ENCODE peak calls at places on chromosomes 5 and 9, in four cellular contexts. K, Y, E and P are unnamed samples.

GRCh38 chr5:176593273-176593869 is 16.6 kb downstream of the GPRIN1 start:
- DNase-seq in Y (no peak), E (no peak), K (no peak), P (no peak)

GRCh38 chr5:138583984-138584637 is 8.9 kb upstream of the HSPA9 start:
- DNase-seq in Y (no peak), E (no peak), K (no peak), P (no peak)

GRCh38 chr5:56432326-56432725 is 199.2 kb upstream of the ANKRD55 start:
- DNase-seq in E (no peak), K (no peak), Y (no peak), P (no peak)

GRCh38 chr9:20512636-20513035 is 109.7 kb downstream of the MLLT3 start:
- DNase-seq in K (no peak), Y (no peak), E (no peak), P (no peak)

GRCh38 chr5:7717691-7718090 is 133.2 kb downstream of the CFAP90 start:
- DNase-seq in Y (no peak), E (no peak), K (no peak), P (no peak)

GRCh38 chr5:151692312-151692711 is 5.6 kb upstream of the SPARC start:
- DNase-seq in Y (no peak), K (no peak), E (no peak), P (peak; percentile 79)

GRCh38 chr9:92159058-92159457 is 43.8 kb upstream of the SPTLC1 start:
- DNase-seq in Y (no peak), K (no peak), E (no peak), P (no peak)

GRCh38 chr9:81584099-81584498 is 105.2 kb downstream of the TLE1 start:
- DNase-seq in K (no peak), Y (no peak), E (no peak), P (no peak)

GRCh38 chr5:36521838-36522745 is 84.3 kb upstream of the SLC1A3 start:
- DNase-seq in K (no peak), E (no peak), Y (no peak), P (no peak)

GRCh38 chr5:136802382-136802781 is 437.0 kb upstream of the TRPC7 start:
- DNase-seq in E (no peak), Y (no peak), K (peak; percentile 14), P (peak; percentile 51)

GRCh38 chr5:124649548-124650501 is 96.6 kb downstream of the ZNF608 start:
- DNase-seq in K (peak; percentile 78), Y (no peak), E (no peak), P (no peak)

GRCh38 chr9:118643118-118643517 is 726.1 kb downstream of the BRINP1 start:
- DNase-seq in K (no peak), Y (no peak), E (peak; percentile 70), P (peak; percentile 45)

GRCh38 chr5:172347653-172348052 is 64.1 kb upstream of the UBTD2 start:
- DNase-seq in Y (no peak), E (no peak), K (no peak), P (no peak)

GRCh38 chr9:34994429-34995287 is 5.1 kb downstream of the DNAJB5 start:
- DNase-seq in Y (peak; percentile 29), E (no peak), K (peak; percentile 80), P (peak; percentile 43)

GRCh38 chr5:176837707-176838115 is 27.4 kb downstream of the UNC5A start:
- DNase-seq in E (peak; percentile 41), K (no peak), Y (peak; percentile 61), P (peak; percentile 79)

GRCh38 chr9:128007566-128008138 is 26.9 kb upstream of the EEIG1 start:
- DNase-seq in Y (peak; percentile 63), E (no peak), K (peak; percentile 30), P (peak; percentile 93)

GRCh38 chr9:36905101-36906066 is 128.7 kb downstream of the PAX5 start:
- DNase-seq in K (no peak), Y (no peak), E (no peak), P (no peak)

GRCh38 chr5:128252794-128253193 is 169.2 kb downstream of the SLC12A2 start:
- DNase-seq in E (no peak), K (no peak), Y (no peak), P (no peak)
- TF ChIP-seq JUND in E (no peak), K (no peak), Y (no peak), P (no peak)

DNA sequence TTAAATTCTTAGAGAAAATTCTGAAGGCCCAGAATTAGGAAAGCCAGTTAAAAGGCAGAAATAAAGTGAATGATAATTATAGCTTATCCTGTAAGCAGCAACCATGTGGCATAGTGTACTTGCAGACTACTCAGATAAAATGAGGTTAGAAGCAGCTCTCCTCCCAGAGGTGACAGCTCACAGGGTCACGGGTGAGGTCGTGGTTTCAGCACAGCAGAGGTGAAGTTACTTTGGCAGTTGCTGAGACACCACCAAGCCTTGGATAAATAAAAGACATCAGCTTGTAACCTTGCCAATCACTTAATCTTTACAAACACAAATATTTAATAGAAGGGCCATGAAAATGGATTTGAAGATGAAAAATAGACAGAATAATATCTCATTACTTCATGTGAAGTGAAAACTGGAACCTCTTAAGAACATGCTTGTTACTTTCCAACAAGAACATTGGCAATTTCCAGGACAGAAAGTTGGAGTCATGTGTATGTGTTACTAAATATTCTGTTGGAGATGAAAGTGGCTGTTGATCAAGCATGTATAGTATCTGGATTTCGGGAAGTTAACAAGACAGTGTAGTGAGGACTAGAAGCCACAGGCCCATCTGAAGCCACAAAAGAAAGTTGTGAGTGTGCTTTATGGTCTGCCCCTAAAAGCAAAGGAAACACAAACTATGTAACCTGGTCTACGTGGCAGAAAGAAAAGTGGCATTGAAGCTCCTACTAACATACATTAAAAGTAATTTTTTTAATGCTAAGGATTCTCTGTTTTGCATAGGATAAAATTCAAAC is 134.4 kb downstream of the ERCC6L2 start:
- DNase-seq in Y (no peak), K (no peak), E (no peak), P (peak; percentile 6)
- TF ChIP-seq JUND in Y (no peak), K (no peak), E (no peak), P (no peak)

GRCh38 chr9:27626629-27627564 is 53.6 kb upstream of the C9orf72 start:
- DNase-seq in K (no peak), Y (no peak), E (no peak), P (peak; percentile 10)
- TF ChIP-seq JUND in K (no peak), Y (no peak), E (no peak), P (no peak)

DNA sequence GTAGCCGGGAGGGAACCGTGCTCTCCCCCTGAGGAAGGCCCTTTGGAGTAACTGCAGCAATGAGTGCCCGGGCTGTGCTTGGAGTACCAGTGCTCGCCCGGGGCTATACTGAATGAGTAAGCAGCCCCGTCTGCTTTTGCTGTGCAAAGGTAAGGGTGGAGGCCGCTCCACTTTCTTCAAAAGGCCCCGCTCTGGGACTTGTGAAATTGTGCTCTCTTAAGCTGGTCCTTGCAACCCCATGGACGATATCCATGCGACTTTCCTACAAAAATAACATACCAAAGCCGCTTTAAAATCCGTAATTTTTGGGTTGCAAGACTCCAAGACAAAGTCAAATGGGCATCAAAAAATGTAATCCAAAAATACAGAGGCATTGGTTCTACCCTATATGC is 579 bp upstream of the TNFAIP8 start:
- DNase-seq in K (no peak), Y (no peak), E (peak; percentile 21), P (no peak)
- TF ChIP-seq JUND in K (no peak), Y (no peak), E (no peak), P (no peak)

GRCh38 chr9:18333157-18333556 is 140.8 kb upstream of the ADAMTSL1 start:
- DNase-seq in Y (no peak), K (no peak), E (peak; percentile 17), P (no peak)
- TF ChIP-seq JUND in Y (no peak), K (no peak), E (no peak), P (no peak)

GRCh38 chr5:148455055-148455675 is 71.4 kb downstream of the FBXO38 start:
- DNase-seq in E (no peak), K (no peak), Y (no peak), P (no peak)

GRCh38 chr5:148454576-148454975 is 70.8 kb downstream of the FBXO38 start:
- DNase-seq in E (no peak), K (no peak), Y (no peak), P (no peak)

GRCh38 chr5:148459669-148460068 is 75.9 kb downstream of the FBXO38 start:
- DNase-seq in K (no peak), Y (no peak), E (no peak), P (no peak)

GRCh38 chr5:148458036-148458888 is 74.5 kb downstream of the FBXO38 start:
- DNase-seq in K (no peak), E (no peak), Y (no peak), P (no peak)

DNA sequence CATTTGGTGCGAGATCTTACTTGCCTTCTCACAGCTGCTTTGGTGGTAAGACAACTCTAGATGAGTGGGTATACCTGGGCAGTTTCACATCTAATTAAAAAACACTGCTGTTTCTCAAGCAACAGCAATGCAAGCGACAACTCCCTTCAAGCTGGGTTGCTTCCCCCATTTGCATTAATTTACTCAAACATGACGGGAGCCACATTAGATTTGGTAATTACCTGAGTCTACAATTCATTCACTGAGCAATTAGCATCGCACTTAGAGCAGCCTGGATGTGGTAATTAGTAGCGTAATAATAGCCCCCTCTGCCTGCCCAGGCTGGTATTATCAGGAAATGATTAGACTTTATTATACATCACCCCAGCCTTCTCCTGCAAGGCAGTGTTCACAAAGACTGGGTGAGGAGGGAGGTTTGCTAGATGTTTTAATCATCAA is 73.4 kb downstream of the FBXO38 start:
- DNase-seq in E (no peak), Y (no peak), K (peak; percentile 30), P (no peak)
- TF ChIP-seq JUND in E (no peak), Y (no peak), K (no peak), P (no peak)

GRCh38 chr9:2663486-2663885 is 41.9 kb downstream of the VLDLR start:
- DNase-seq in K (no peak), E (no peak), Y (no peak), P (no peak)
- TF ChIP-seq JUND in K (no peak), E (no peak), Y (no peak), P (no peak)

GRCh38 chr5:106121972-106122605 is 1548.6 kb downstream of the EFNA5 start:
- DNase-seq in K (peak; percentile 20), E (no peak), Y (peak; percentile 8), P (peak; percentile 66)
- TF ChIP-seq JUND in K (no peak), E (no peak), Y (no peak), P (no peak)

GRCh38 chr5:111774525-111774924 is 17.5 kb upstream of the NREP start:
- DNase-seq in Y (no peak), E (no peak), K (no peak), P (no peak)
- TF ChIP-seq JUND in Y (no peak), E (no peak), K (peak; percentile 63), P (no peak)

GRCh38 chr5:149493316-149493715 is 57.9 kb downstream of the CSNK1A1 start:
- DNase-seq in K (no peak), Y (no peak), E (no peak), P (no peak)
- TF ChIP-seq JUND in K (no peak), Y (no peak), E (no peak), P (no peak)